ENCODE peak calls at places on chromosomes 12 and 14, in ten cellular contexts. J is mucosa of descending colon, O is foreskin fibroblast, P is RWPE2, I is bronchial epithelial cell, D is lower lobe of right lung, U is Peyer's patch, T is adrenal gland, S is astrocyte, B is astrocyte of the spinal cord. X is an unnamed sample.

GRCh38 chr14:72478397-72479025 is 415.4 kb downstream of the DPF3 start:
- DNase-seq in J (no peak), O (no peak), P (no peak), I (no peak), D (no peak), U (no peak), T (no peak), S (no peak), B (no peak), X (no peak)

GRCh38 chr14:92680781-92681650 is 67.4 kb downstream of the LGMN start:
- DNase-seq in J (peak), O (peak), P (no peak), I (peak), D (peak), U (peak), T (peak), S (peak), B (peak), X (peak)

GRCh38 chr14:18688346-18688745 is 87.4 kb downstream of the OR11H12 start:
- DNase-seq in J (no peak), O (no peak), P (no peak), I (peak), D (no peak), U (no peak), T (no peak), S (no peak), B (no peak), X (no peak)

GRCh38 chr12:28711411-28711810 is 437.7 kb upstream of the FAR2 start:
- DNase-seq in J (no peak), O (no peak), P (no peak), I (no peak), D (no peak), U (no peak), T (no peak), S (peak), B (no peak), X (no peak)

GRCh38 chr12:132143328-132144071 is 619 bp downstream of the DDX51 start:
- DNase-seq in J (no peak), O (no peak), P (no peak), I (no peak), D (no peak), U (no peak), T (no peak), S (no peak), B (no peak), X (no peak)

GRCh38 chr14:30983858-30984257 is 41.6 kb upstream of the AP4S1 start:
- DNase-seq in J (no peak), O (no peak), P (no peak), I (no peak), D (no peak), U (no peak), T (no peak), S (no peak), B (no peak), X (no peak)

GRCh38 chr12:132747395-132747794 is 14.2 kb downstream of the ANKLE2 start:
- DNase-seq in J (no peak), O (no peak), P (no peak), I (no peak), D (peak), U (no peak), T (no peak), S (no peak), B (no peak), X (no peak)

GRCh38 chr12:19572920-19573558 is 133.7 kb downstream of the AEBP2 start:
- DNase-seq in J (peak), O (peak), P (no peak), I (peak), D (no peak), U (no peak), T (no peak), S (peak), B (peak), X (peak)

GRCh38 chr12:79688376-79689040 is 2.3 kb downstream of the PAWR start:
- DNase-seq in J (no peak), O (no peak), P (no peak), I (peak), D (no peak), U (no peak), T (no peak), S (no peak), B (peak), X (no peak)

GRCh38 chr12:79689041-79689476 is 1.7 kb downstream of the PAWR start:
- DNase-seq in J (no peak), O (no peak), P (no peak), I (no peak), D (no peak), U (no peak), T (no peak), S (no peak), B (peak), X (no peak)

GRCh38 chr12:79689477-79690155 is 1.1 kb downstream of the PAWR start:
- DNase-seq in J (peak), O (no peak), P (no peak), I (peak), D (peak), U (peak), T (peak), S (no peak), B (peak), X (peak)

GRCh38 chr12:79686171-79686570 is 4.6 kb downstream of the PAWR start:
- DNase-seq in J (no peak), O (no peak), P (no peak), I (peak), D (no peak), U (no peak), T (no peak), S (no peak), B (no peak), X (no peak)

DNA sequence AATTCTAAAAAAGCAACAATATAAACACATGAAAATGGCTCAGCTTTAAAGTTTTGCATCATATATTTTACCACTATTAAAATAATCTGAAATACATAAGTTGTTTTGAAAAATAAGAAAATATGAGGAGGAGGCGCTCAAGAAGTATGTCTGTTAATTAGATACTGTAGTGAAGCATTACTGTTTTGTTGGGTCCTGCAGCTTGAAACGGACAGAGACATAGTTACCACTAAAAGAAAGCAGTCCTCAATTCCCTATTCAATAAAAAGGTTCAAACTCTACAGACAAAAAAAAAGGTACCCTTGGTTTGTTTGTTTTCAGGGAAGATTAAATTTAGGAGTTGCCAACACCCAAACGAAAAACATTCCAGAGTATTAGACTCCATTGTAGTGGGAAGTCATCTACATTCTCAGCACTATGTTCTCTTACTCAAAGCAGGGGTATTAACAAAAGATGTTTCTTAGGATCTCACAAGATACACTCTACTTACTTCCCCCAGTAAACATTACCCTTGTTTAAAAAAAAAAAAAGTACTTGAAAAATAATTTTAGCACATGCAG is 3.0 kb downstream of the PAWR start:
- DNase-seq in J (no peak), O (no peak), P (no peak), I (peak), D (no peak), U (no peak), T (no peak), S (no peak), B (peak), X (no peak)
- H3K4me3 ChIP-seq in J (no peak), O (peak), P (peak), I (peak), D (peak), U (peak), T (peak), S (peak), B (peak), X (peak)

GRCh38 chr12:24838531-24838950 is 110.4 kb downstream of the BCAT1 start:
- DNase-seq in J (peak), O (peak), P (no peak), I (no peak), D (no peak), U (peak), T (no peak), S (peak), B (peak), X (peak)
- H3K4me3 ChIP-seq in J (no peak), O (no peak), P (no peak), I (no peak), D (no peak), U (no peak), T (no peak), S (no peak), B (no peak), X (no peak)

GRCh38 chr14:90091393-90091792 is 29.6 kb downstream of the KCNK13 start:
- DNase-seq in J (no peak), O (peak), P (no peak), I (no peak), D (no peak), U (no peak), T (no peak), S (peak), B (peak), X (no peak)
- H3K4me3 ChIP-seq in J (no peak), O (no peak), P (no peak), I (no peak), D (no peak), U (no peak), T (no peak), S (no peak), B (no peak), X (no peak)

GRCh38 chr12:75908961-75909699 is 122.4 kb downstream of the PHLDA1 start:
- DNase-seq in J (peak), O (peak), P (no peak), I (peak), D (peak), U (peak), T (peak), S (peak), B (peak), X (peak)

GRCh38 chr12:75909714-75910451 is 121.7 kb downstream of the PHLDA1 start:
- DNase-seq in J (no peak), O (no peak), P (no peak), I (no peak), D (no peak), U (no peak), T (no peak), S (no peak), B (no peak), X (no peak)

GRCh38 chr12:75900781-75901254 is 130.8 kb downstream of the PHLDA1 start:
- DNase-seq in J (no peak), O (no peak), P (no peak), I (no peak), D (no peak), U (no peak), T (no peak), S (no peak), B (no peak), X (no peak)

GRCh38 chr12:75910452-75910722 is 121.2 kb downstream of the PHLDA1 start:
- DNase-seq in J (no peak), O (no peak), P (no peak), I (no peak), D (no peak), U (no peak), T (no peak), S (no peak), B (no peak), X (no peak)

GRCh38 chr12:75905975-75906374 is 125.6 kb downstream of the PHLDA1 start:
- DNase-seq in J (no peak), O (no peak), P (no peak), I (no peak), D (no peak), U (no peak), T (no peak), S (no peak), B (no peak), X (no peak)
- H3K4me3 ChIP-seq in J (no peak), O (no peak), P (no peak), I (no peak), D (no peak), U (no peak), T (no peak), S (no peak), B (no peak), X (no peak)

GRCh38 chr12:66668311-66668710 is 10.6 kb downstream of the GRIP1 start:
- DNase-seq in J (no peak), O (no peak), P (no peak), I (no peak), D (no peak), U (no peak), T (peak), S (no peak), B (no peak), X (no peak)
- H3K4me3 ChIP-seq in J (no peak), O (no peak), P (no peak), I (no peak), D (no peak), U (no peak), T (no peak), S (no peak), B (no peak), X (no peak)

DNA sequence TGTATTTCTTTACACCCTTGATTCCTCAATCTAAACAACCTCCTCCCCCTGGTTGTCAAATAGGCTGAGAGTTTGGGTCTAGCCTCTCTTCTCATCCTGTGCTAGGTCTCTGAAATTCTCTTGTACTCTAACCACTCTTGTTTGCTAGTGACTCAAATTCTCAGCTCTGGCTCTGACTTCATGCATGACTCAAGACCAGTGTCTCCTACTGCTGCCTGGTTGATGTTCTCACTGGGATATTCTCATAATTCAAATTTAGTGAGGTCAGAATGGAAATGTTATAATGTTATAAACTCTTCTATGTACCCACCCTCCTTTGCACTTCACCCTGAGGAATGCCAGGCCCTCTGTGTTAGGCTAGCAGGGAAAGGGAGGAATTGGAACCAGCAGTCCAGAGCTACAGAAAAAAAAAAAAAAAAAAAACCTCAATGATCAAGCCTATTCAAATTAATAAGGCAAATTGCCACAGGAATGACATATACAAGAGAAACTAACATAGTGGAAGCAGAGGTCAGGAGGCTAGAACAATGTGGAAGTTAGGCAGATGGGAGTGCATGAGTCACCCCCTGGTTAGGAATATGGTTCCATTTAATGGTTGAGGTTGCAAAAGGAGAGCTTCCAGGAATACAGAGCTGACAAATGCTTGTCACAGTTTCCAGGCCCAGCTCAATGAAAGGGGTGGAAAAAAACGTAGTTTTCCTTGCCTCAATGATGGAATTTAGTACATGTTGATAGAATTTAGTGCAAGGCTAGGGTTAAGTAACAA is 459.5 kb downstream of the RMST start:
- DNase-seq in J (no peak), O (peak), P (no peak), I (peak), D (no peak), U (no peak), T (no peak), S (peak), B (peak), X (no peak)
- H3K4me3 ChIP-seq in J (no peak), O (no peak), P (no peak), I (no peak), D (no peak), U (no peak), T (no peak), S (no peak), B (no peak), X (no peak)

GRCh38 chr12:49296836-49297694 is 2.1 kb downstream of the PRPH start:
- DNase-seq in J (peak), O (no peak), P (peak), I (no peak), D (peak), U (peak), T (no peak), S (no peak), B (no peak), X (peak)

GRCh38 chr12:49295087-49296001 is at the start of gene PRPH:
- DNase-seq in J (no peak), O (no peak), P (peak), I (no peak), D (no peak), U (peak), T (no peak), S (no peak), B (no peak), X (no peak)

GRCh38 chr12:49296034-49296835 is 1.3 kb downstream of the PRPH start:
- DNase-seq in J (peak), O (no peak), P (peak), I (peak), D (peak), U (peak), T (peak), S (no peak), B (no peak), X (peak)

GRCh38 chr12:49298160-49298559 is 3.2 kb downstream of the PRPH start:
- DNase-seq in J (peak), O (no peak), P (peak), I (no peak), D (no peak), U (peak), T (no peak), S (no peak), B (no peak), X (no peak)

GRCh38 chr12:49297695-49298060 is 2.7 kb downstream of the PRPH start:
- DNase-seq in J (no peak), O (no peak), P (peak), I (no peak), D (no peak), U (no peak), T (no peak), S (no peak), B (no peak), X (no peak)
- H3K4me3 ChIP-seq in J (no peak), O (no peak), P (peak), I (no peak), D (peak), U (peak), T (peak), S (no peak), B (no peak), X (no peak)

GRCh38 chr12:111408686-111409402 is 3.1 kb downstream of the SH2B3 start:
- DNase-seq in J (no peak), O (no peak), P (no peak), I (no peak), D (no peak), U (no peak), T (no peak), S (no peak), B (no peak), X (no peak)

GRCh38 chr12:111409403-111410228 is 3.9 kb downstream of the SH2B3 start:
- DNase-seq in J (no peak), O (peak), P (no peak), I (no peak), D (peak), U (peak), T (peak), S (peak), B (peak), X (no peak)

GRCh38 chr12:111412007-111412829 is 6.5 kb downstream of the SH2B3 start:
- DNase-seq in J (no peak), O (no peak), P (no peak), I (no peak), D (no peak), U (no peak), T (no peak), S (no peak), B (peak), X (no peak)

GRCh38 chr12:111411187-111411764 is 5.6 kb downstream of the SH2B3 start:
- DNase-seq in J (no peak), O (no peak), P (no peak), I (no peak), D (no peak), U (no peak), T (no peak), S (no peak), B (no peak), X (no peak)

DNA sequence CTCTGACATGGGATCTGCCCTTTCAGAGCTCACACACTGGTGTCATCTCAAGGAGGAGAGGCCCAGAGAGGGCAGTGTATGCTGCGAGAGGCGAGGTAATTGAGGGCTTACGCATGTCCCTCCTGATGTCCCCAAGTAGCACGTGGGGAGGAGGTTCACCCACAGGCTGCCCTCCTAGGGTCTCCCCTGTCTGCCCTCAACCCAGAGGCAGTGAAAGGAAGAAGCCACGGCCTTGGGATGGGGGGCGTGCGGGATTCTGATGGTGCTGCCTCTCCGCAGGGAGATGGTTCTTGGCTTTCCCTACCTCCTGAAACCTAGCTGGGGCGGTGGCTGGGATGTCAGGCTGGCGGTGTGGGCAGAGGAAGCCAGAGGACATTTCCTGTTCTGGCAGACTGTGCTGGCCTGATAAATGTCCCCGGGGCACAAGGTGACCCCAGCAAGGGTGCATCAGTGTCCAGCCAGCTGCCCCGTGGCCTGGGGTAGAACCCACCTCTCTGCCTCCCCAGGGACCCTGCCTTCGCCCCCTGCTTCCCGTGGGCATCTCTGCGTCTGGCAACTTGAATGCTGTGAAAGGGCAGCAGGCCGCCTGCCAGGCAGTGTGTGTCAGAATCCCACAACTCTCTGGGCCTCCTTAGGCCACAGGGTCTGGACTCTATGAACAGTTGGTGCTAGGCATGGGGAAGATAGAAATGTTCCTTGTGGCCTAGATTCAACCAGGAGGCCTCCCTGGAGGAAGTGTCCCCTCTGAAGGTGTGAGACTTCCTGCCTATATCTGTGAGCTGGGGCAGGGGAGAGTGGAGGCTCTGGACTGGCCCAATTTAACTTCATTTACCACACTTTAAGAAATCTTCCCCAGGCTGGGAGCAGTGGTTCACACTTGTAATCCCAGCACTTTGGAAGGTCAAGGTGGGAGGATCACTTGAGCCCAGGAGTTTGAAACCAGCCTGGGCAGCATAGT is 4.8 kb downstream of the SH2B3 start:
- DNase-seq in J (no peak), O (no peak), P (no peak), I (no peak), D (peak), U (no peak), T (no peak), S (no peak), B (peak), X (no peak)
- H3K4me3 ChIP-seq in J (no peak), O (no peak), P (no peak), I (no peak), D (peak), U (peak), T (peak), S (no peak), B (no peak), X (no peak)

DNA sequence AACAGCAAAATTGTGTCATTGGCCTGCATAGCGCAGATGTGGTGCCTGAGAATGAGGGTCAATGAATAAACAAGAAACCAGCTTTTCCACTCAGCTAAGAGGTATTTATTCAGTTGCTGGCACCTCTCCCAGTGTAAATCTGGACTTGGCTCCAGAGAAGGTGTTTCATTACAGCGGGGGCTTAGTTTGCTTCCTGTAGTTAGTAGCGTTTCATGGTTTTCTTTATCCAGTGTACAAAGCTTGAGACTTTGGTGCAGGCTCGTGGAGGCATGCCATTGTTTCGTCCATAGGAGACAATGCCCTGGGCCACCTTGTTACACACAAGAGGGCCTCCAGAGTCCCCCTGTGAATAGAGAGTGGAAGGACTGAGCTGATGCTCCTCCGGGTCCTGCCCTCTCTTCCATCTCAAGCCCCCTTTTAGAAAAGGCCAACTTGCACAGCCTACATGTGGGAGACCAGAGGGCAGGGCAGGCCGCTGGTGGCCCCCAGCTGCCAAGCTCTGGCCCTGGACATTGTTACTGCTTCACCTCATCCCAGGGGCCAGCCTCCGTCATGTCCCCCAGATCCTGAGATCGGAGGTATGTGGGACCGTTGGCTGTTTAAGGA is 3.0 kb downstream of the GZMB start:
- DNase-seq in J (peak), O (no peak), P (no peak), I (peak), D (no peak), U (no peak), T (no peak), S (no peak), B (no peak), X (no peak)
- H3K4me3 ChIP-seq in J (no peak), O (no peak), P (no peak), I (no peak), D (no peak), U (no peak), T (no peak), S (no peak), B (no peak), X (no peak)

X was measured in colonic mucosa.